ENCODE peak calls at places on chromosomes 1 and 21, in eight cellular contexts. Z is T-cell; Q is lung; D is fibroblast of mammary gland; A is stimulated activated naive CD4-positive, alpha-beta T cell; H is amniotic stem cell; B is H9; V is fibroblast of pulmonary artery. K is an unnamed sample.

GRCh38 chr1:29490204-29490934 is 254.0 kb downstream of the PTPRU start:
- DNase-seq in Z (no peak), Q (no peak), D (no peak), A (no peak), H (no peak), B (no peak), V (no peak), K (no peak)

GRCh38 chr1:238710697-238711096 is 675.7 kb upstream of the CHRM3 start:
- DNase-seq in Z (no peak), Q (no peak), D (peak; percentile 21), A (no peak), H (no peak), B (no peak), V (peak; percentile 22), K (no peak)

GRCh38 chr1:66575739-66576138 is 41.8 kb downstream of the SGIP1 start:
- DNase-seq in Z (no peak), Q (no peak), D (peak; percentile 95), A (no peak), H (peak; percentile 45), B (no peak), V (peak; percentile 91), K (no peak)

GRCh38 chr1:201587729-201588128 is 48.8 kb downstream of the NAV1 start:
- DNase-seq in Z (no peak), Q (no peak), D (no peak), A (no peak), H (no peak), B (no peak), V (no peak), K (no peak)

GRCh38 chr1:29849038-29849750 is 612.9 kb downstream of the PTPRU start:
- DNase-seq in Z (no peak), Q (no peak), D (peak; percentile 23), A (no peak), H (no peak), B (peak; percentile 79), V (peak; percentile 44), K (no peak)

GRCh38 chr1:230355128-230355527 is 71.0 kb downstream of the PGBD5 start:
- DNase-seq in Z (no peak), Q (no peak), D (no peak), A (no peak), H (no peak), B (no peak), V (no peak), K (no peak)

GRCh38 chr1:109802901-109803561 is 39.3 kb upstream of the EPS8L3 start:
- DNase-seq in Z (no peak), Q (no peak), D (no peak), A (no peak), H (no peak), B (peak; percentile 23), V (no peak), K (no peak)

GRCh38 chr1:32470991-32471694 is 6.3 kb downstream of the ZBTB8B start:
- DNase-seq in Z (no peak), Q (no peak), D (no peak), A (no peak), H (no peak), B (peak; percentile 81), V (no peak), K (no peak)

GRCh38 chr1:114322207-114322606 is 168.5 kb upstream of the SYT6 start:
- DNase-seq in Z (no peak), Q (no peak), D (no peak), A (no peak), H (no peak), B (no peak), V (no peak), K (no peak)

GRCh38 chr1:77513839-77514763 is 168.4 kb downstream of the ZZZ3 start:
- DNase-seq in Z (no peak), Q (no peak), D (peak; percentile 79), A (no peak), H (peak; percentile 9), B (peak; percentile 50), V (peak; percentile 92), K (no peak)

GRCh38 chr21:39660191-39660590 is 47.5 kb downstream of the B3GALT5 start:
- DNase-seq in Z (no peak), Q (no peak), D (peak; percentile 40), A (no peak), H (peak; percentile 10), B (no peak), V (peak; percentile 28), K (no peak)